ENCODE peak calls at places on chromosomes 3 and 15, in ten cellular contexts. A, V, B, G, L, K, Q, Y, S and J are unnamed samples.

GRCh38 chr3:82133070-82133606 is 371.7 kb upstream of the GBE1 start:
- DNase-seq in G (peak), Y (peak), V (no peak), B (peak), L (peak), S (peak), Q (peak), A (peak), K (peak), J (peak)

GRCh38 chr3:164452707-164453106 is 625.6 kb downstream of the SI start:
- DNase-seq in A (no peak), S (no peak), K (no peak), G (no peak), Y (no peak), L (no peak), Q (no peak), V (no peak), B (no peak), J (no peak)

GRCh38 chr3:127336086-127336485 is 48.2 kb upstream of the PRR20G start:
- DNase-seq in K (no peak), S (no peak), Q (no peak), V (no peak), G (no peak), A (no peak), L (no peak), B (no peak), Y (no peak), J (no peak)

GRCh38 chr3:152968388-152969024 is 133.6 kb downstream of the P2RY1 start:
- DNase-seq in K (no peak), V (no peak), B (no peak), G (peak), S (no peak), Q (no peak), A (no peak), Y (no peak), L (no peak), J (no peak)

GRCh38 chr3:184672972-184673875 is 38.6 kb downstream of the MAGEF1 start:
- DNase-seq in K (no peak), L (no peak), G (no peak), B (no peak), S (peak), Q (no peak), A (no peak), Y (no peak), V (no peak), J (no peak)

GRCh38 chr15:90059208-90059985 is 42.9 kb downstream of the IDH2 start:
- DNase-seq in Q (peak), K (no peak), Y (peak), G (no peak), B (peak), S (peak), A (peak), L (no peak), V (peak), J (no peak)

GRCh38 chr3:194870394-194871110 is 184.9 kb downstream of the FAM43A start:
- DNase-seq in L (peak), Y (no peak), Q (no peak), A (no peak), V (no peak), G (peak), K (no peak), B (no peak), S (no peak), J (peak)

GRCh38 chr15:69060041-69060481 is 45.6 kb downstream of the NOX5 start:
- DNase-seq in Q (no peak), Y (peak), K (no peak), S (no peak), V (no peak), L (no peak), B (no peak), G (no peak), A (peak), J (no peak)

GRCh38 chr15:69474291-69474690 is 21.7 kb downstream of the RPLP1 start:
- DNase-seq in V (no peak), K (no peak), A (no peak), Q (no peak), L (peak), S (no peak), G (no peak), Y (no peak), B (no peak), J (peak)

GRCh38 chr15:85543741-85544155 is 163.3 kb downstream of the AKAP13 start:
- DNase-seq in K (no peak), Y (peak), V (peak), A (peak), G (no peak), B (peak), S (peak), L (no peak), Q (peak), J (no peak)

GRCh38 chr15:100201376-100202280 is 140.1 kb downstream of the ADAMTS17 start:
- DNase-seq in K (no peak), V (peak), A (no peak), S (no peak), L (no peak), Q (no peak), G (no peak), Y (no peak), B (peak), J (no peak)

GRCh38 chr15:70100495-70101331 is 3.0 kb upstream of the TLE3 start:
- DNase-seq in B (peak), K (peak), Y (peak), L (peak), S (peak), G (peak), V (peak), Q (no peak), A (peak), J (no peak)

GRCh38 chr3:188146219-188146618 is 7.7 kb upstream of the LPP start:
- DNase-seq in S (no peak), B (no peak), L (no peak), G (no peak), Q (no peak), K (no peak), A (no peak), V (no peak), Y (no peak), J (no peak)

GRCh38 chr3:148955544-148956346 is 35.6 kb upstream of the GYG1 start:
- DNase-seq in L (peak), S (no peak), V (no peak), Q (peak), Y (peak), A (no peak), G (peak), B (no peak), K (peak), J (no peak)

GRCh38 chr3:169118666-169119370 is 544.7 kb downstream of the MECOM start:
- DNase-seq in B (no peak), Q (no peak), G (no peak), L (peak), V (no peak), Y (no peak), S (no peak), K (no peak), A (no peak), J (no peak)

GRCh38 chr3:107240183-107241091 is 136.8 kb upstream of the CCDC54 start:
- DNase-seq in A (peak), Y (peak), V (peak), L (peak), S (peak), G (peak), B (peak), Q (peak), K (peak), J (peak)

GRCh38 chr3:11221818-11222217 is 50.4 kb upstream of the ATG7 start:
- DNase-seq in K (no peak), Q (no peak), L (no peak), G (no peak), V (no peak), S (no peak), Y (no peak), A (no peak), B (no peak), J (no peak)

GRCh38 chr3:57951106-57951882 is 56.9 kb upstream of the FLNB start:
- DNase-seq in Q (peak), V (no peak), Y (peak), G (peak), B (peak), L (peak), S (peak), K (peak), A (peak), J (peak)

GRCh38 chr3:120111898-120112297 is 17.7 kb upstream of the GSK3B start:
- DNase-seq in V (no peak), Q (no peak), B (no peak), G (no peak), A (no peak), S (no peak), Y (no peak), L (no peak), K (no peak), J (no peak)

GRCh38 chr3:52705688-52706686 is at the start of the genes GLT8D1 and SPCS1:
- DNase-seq in S (peak), L (peak), K (peak), B (peak), A (peak), V (peak), G (peak), Q (peak), Y (peak), J (peak)
- TF ChIP-seq POLR2A in S (peak), L (peak), K (peak), B (no peak), A (peak), V (peak), G (peak), Q (peak), Y (peak), J (peak)

GRCh38 chr3:42012935-42013651 is 51.2 kb upstream of the ULK4 start:
- DNase-seq in Q (peak), V (peak), A (peak), K (peak), S (peak), Y (peak), G (peak), B (peak), L (peak), J (peak)
- TF ChIP-seq POLR2A in Q (no peak), V (no peak), A (no peak), K (no peak), S (no peak), Y (no peak), G (peak), B (no peak), L (no peak), J (no peak)

DNA sequence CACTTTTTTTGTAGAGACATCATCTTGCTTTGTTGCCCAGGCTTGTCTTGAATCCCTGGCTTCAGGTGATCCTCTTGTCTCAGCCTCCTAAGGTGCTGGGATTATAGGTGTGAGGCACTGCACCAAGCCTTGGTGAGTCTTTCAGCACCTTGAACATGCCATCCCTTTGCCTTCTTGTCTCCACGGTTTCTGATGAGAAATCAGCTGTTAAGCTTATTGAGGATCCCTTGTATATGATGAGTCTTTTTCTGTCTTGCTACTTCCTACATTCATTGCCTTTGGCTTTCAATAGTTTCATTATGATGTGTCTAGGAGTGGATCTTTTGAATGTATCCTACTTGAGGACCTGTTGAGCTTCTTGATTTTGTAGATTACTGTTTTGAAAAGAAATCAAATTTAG is 35.9 kb upstream of the TMCC1 start:
- DNase-seq in K (no peak), V (no peak), Q (no peak), B (no peak), L (no peak), S (no peak), Y (no peak), G (no peak), A (no peak), J (no peak)
- TF ChIP-seq POLR2A in K (no peak), V (no peak), Q (no peak), B (no peak), L (no peak), S (no peak), Y (no peak), G (no peak), A (no peak), J (no peak)

DNA sequence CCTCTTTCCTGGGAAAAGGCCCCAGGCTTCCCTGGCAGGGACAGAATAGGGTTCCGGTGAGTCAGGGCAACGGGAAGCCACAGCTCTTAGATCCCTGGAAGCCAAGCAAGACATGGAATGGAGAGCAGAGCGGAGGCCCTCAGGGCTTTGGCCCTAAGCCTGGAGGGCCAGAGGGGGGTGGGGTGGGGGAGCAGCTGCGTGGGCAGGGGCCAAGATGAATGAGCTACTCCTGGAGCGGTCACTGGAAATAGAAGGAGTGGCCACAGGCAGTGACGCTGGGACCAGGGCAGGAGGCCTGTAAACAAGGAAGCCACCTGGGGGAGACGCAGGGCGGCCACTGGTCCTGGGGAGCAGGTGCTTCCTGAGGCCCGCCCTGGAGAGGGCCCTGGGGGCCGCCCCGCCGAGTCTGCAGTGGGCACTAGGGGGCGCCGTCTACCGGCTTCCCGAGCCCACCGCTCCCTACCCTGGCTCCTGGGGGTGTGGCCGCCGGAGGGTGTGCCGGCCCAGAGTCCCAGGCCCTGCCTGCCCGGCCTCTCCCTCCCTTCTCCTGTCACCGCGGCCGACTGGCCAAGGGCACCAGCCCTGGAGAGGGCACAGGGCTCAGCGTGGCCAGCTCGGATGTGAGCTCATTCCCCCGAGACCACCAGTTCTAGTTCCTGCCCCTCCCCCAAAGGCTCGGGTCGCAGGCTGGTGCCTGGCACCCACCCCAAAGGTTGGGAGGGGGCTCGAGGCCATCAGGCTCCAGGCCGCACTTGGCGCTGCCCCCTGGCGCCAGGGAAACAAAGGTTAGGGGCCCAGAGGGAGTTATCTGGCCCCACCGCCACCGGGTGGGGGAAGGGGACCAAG is 12.1 kb downstream of the VPS18 start:
- DNase-seq in V (peak), L (peak), S (peak), G (peak), K (peak), Q (peak), B (peak), Y (peak), A (peak), J (peak)
- TF ChIP-seq POLR2A in V (no peak), L (peak), S (no peak), G (no peak), K (peak), Q (no peak), B (no peak), Y (no peak), A (peak), J (peak)